ENCODE peak calls at places on chromosome 14, in five cellular contexts. One of them, this sample, is unnamed.

GRCh38 chr14:37599527-37600368 is 4.3 kb downstream of the TTC6 start:
- DNase-seq in EH: peak
- DNase-seq in heart left ventricle: no peak
- DNase-seq in RPMI8226: no peak
- DNase-seq in NCI-H774: no peak
- DNase-seq in this sample: no peak

GRCh38 chr14:39641224-39641623 is 209.0 kb upstream of the FBXO33 start:
- DNase-seq in heart left ventricle: no peak
- DNase-seq in EH: no peak
- DNase-seq in NCI-H774: no peak
- DNase-seq in RPMI8226: no peak
- DNase-seq in this sample: no peak

GRCh38 chr14:71647086-71647784 is 285.0 kb upstream of the RGS6 start:
- DNase-seq in NCI-H774: peak
- DNase-seq in RPMI8226: no peak
- DNase-seq in EH: no peak
- DNase-seq in heart left ventricle: no peak
- DNase-seq in this sample: no peak

GRCh38 chr14:90551070-90551704 is 154.4 kb downstream of the CALM1 start:
- DNase-seq in heart left ventricle: no peak
- DNase-seq in EH: peak
- DNase-seq in NCI-H774: no peak
- DNase-seq in RPMI8226: no peak
- DNase-seq in this sample: no peak

GRCh38 chr14:96098309-96098998 is 59.3 kb downstream of the C14orf132 start:
- DNase-seq in RPMI8226: peak
- DNase-seq in NCI-H774: peak
- DNase-seq in heart left ventricle: no peak
- DNase-seq in EH: peak
- DNase-seq in this sample: peak

GRCh38 chr14:46840971-46841729 is 189.6 kb upstream of the RPL10L start:
- DNase-seq in RPMI8226: no peak
- DNase-seq in heart left ventricle: no peak
- DNase-seq in NCI-H774: peak
- DNase-seq in EH: no peak
- DNase-seq in this sample: no peak

GRCh38 chr14:102929349-102930137 is 7.1 kb downstream of the AMN start:
- DNase-seq in NCI-H774: no peak
- DNase-seq in heart left ventricle: no peak
- DNase-seq in EH: no peak
- DNase-seq in RPMI8226: no peak
- DNase-seq in this sample: no peak

GRCh38 chr14:100332797-100333196 is 9.7 kb downstream of the SLC25A47 start:
- DNase-seq in EH: no peak
- DNase-seq in NCI-H774: no peak
- DNase-seq in RPMI8226: no peak
- DNase-seq in heart left ventricle: no peak
- DNase-seq in this sample: peak

GRCh38 chr14:23645504-23645811 is 9.3 kb downstream of the DHRS2 start:
- DNase-seq in NCI-H774: no peak
- DNase-seq in heart left ventricle: no peak
- DNase-seq in EH: no peak
- DNase-seq in RPMI8226: no peak
- DNase-seq in this sample: no peak

GRCh38 chr14:60532442-60532841 is 23.5 kb downstream of the SIX6 start:
- DNase-seq in NCI-H774: no peak
- DNase-seq in heart left ventricle: no peak
- DNase-seq in RPMI8226: no peak
- DNase-seq in EH: no peak
- DNase-seq in this sample: no peak

GRCh38 chr14:68684466-68685418 is 108.1 kb downstream of the ZFP36L1 start:
- DNase-seq in NCI-H774: no peak
- DNase-seq in RPMI8226: no peak
- DNase-seq in heart left ventricle: no peak
- DNase-seq in EH: no peak
- DNase-seq in this sample: no peak

GRCh38 chr14:99169776-99170356 is 102.1 kb downstream of the BCL11B start:
- DNase-seq in NCI-H774: no peak
- DNase-seq in EH: no peak
- DNase-seq in RPMI8226: no peak
- DNase-seq in heart left ventricle: no peak
- DNase-seq in this sample: no peak